ENCODE peak calls at places on chromosomes 2 and 18, in nine cellular contexts. E is fibroblast of villous mesenchyme, L is brain microvascular endothelial cell, Q is dorsolateral prefrontal cortex, O is gastrocnemius medialis, J is epithelial cell of esophagus, Y is HFF-Myc, W is thoracic aorta, F is esophagus squamous epithelium. H is an unnamed sample.
A peak's percentile ranks its signal among the peaks of the same experiment; 100 is the strongest.

GRCh38 chr18:77081387-77081773 is 51.2 kb downstream of the MBP start:
- DNase-seq in W (no peak), L (no peak), E (peak; percentile 92), J (no peak), O (no peak), Q (no peak), Y (peak; percentile 83), F (no peak), H (peak; percentile 89)

GRCh38 chr2:235165631-235166030 is 213.8 kb downstream of the SH3BP4 start:
- DNase-seq in W (no peak), O (no peak), F (no peak), Q (no peak), E (no peak), L (no peak), J (peak; percentile 10), Y (no peak), H (peak; percentile 9)

GRCh38 chr2:113211226-113212105 is 37.7 kb downstream of the PSD4 start:
- DNase-seq in O (no peak), Y (peak; percentile 53), F (no peak), Q (no peak), L (no peak), E (peak; percentile 94), W (no peak), J (peak; percentile 72), H (peak; percentile 70)

GRCh38 chr2:64313311-64313710 is 140.7 kb upstream of the LGALSL start:
- DNase-seq in W (no peak), J (no peak), E (no peak), Q (no peak), L (no peak), F (no peak), Y (no peak), O (no peak), H (no peak)

GRCh38 chr18:13137041-13137938 is 81.3 kb upstream of the LDLRAD4 start:
- DNase-seq in O (no peak), Y (no peak), L (no peak), Q (peak; percentile 67), F (no peak), W (no peak), J (peak; percentile 18), E (peak; percentile 40), H (no peak)

GRCh38 chr2:143030127-143030526 is 99.1 kb upstream of the ARHGAP15 start:
- DNase-seq in J (no peak), W (no peak), E (no peak), O (no peak), L (no peak), Q (no peak), F (no peak), Y (no peak), H (no peak)

GRCh38 chr2:157476915-157477709 is 33.2 kb upstream of the CYTIP start:
- DNase-seq in Y (no peak), F (no peak), L (no peak), W (no peak), E (peak; percentile 8), O (no peak), Q (no peak), J (peak; percentile 55), H (no peak)

GRCh38 chr2:63742592-63742991 is 99.1 kb upstream of the UGP2 start:
- DNase-seq in J (no peak), F (no peak), L (no peak), E (no peak), Y (no peak), W (no peak), Q (no peak), O (peak; percentile 23), H (no peak)

GRCh38 chr2:25251032-25251460 is 82.7 kb upstream of the POMC start:
- DNase-seq in E (no peak), Q (no peak), F (no peak), Y (no peak), L (peak; percentile 2), J (no peak), O (no peak), W (no peak), H (no peak)

GRCh38 chr2:120791961-120792295 is 56.3 kb downstream of the GLI2 start:
- DNase-seq in O (no peak), W (no peak), Q (no peak), E (no peak), Y (no peak), J (peak; percentile 92), F (no peak), L (no peak), H (no peak)

GRCh38 chr2:65846984-65847383 is 414.6 kb upstream of the SPRED2 start:
- DNase-seq in W (no peak), Q (no peak), Y (no peak), E (no peak), L (no peak), J (no peak), O (no peak), F (no peak), H (no peak)

GRCh38 chr2:233329489-233330135 is 22.0 kb downstream of the SAG start:
- DNase-seq in F (no peak), O (no peak), L (peak; percentile 2), Y (no peak), E (no peak), Q (no peak), W (no peak), J (no peak), H (peak; percentile 25)

GRCh38 chr2:8681786-8682692 is at the start of gene ID2:
- DNase-seq in F (peak; percentile 92), Q (peak; percentile 99), W (peak; percentile 99), J (peak; percentile 99), O (peak; percentile 97), L (peak; percentile 97), E (peak; percentile 98), Y (peak; percentile 90), H (peak; percentile 99)
- TF ChIP-seq CTCF in F (no peak), Q (no peak), W (no peak), J (peak; percentile 5), O (no peak), L (peak; percentile 30), E (no peak), Y (no peak), H (no peak)

DNA sequence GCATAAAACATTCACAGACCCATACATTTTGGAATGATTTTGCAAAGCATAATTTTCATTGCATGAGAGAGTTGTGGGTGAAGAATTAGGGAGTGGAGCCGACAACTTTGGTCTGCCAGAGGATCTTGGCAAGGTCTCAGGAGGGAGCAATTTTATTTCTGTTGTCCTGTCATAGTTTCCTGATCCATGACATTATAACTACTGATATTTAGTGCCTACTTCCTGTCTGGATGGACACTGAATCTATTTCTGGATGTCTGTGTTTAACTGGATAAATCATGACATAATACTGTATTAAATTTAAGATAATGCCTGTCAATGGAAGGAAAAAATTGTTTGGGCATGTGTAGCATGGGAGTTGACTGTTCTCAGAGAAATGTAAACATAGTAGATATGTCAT is 2.5 kb downstream of the ITGA4 start:
- DNase-seq in E (peak; percentile 50), O (no peak), F (no peak), W (no peak), J (peak; percentile 9), L (no peak), Y (no peak), Q (no peak), H (peak; percentile 70)
- H3K4me3 ChIP-seq in E (peak overlapping the region; percentile 19), O (no peak overlapping the region), F (peak overlapping the region; percentile 57), W (peak overlapping the region; percentile 73), J (no peak overlapping the region), L (peak overlapping the region; percentile 86), Y (peak overlapping the region; percentile 84), Q (no peak overlapping the region), H (peak overlapping the region; percentile 76)

GRCh38 chr18:2104620-2105462 is 466.5 kb downstream of the METTL4 start:
- DNase-seq in Q (peak; percentile 52), E (peak; percentile 56), O (no peak), F (no peak), W (no peak), L (peak; percentile 38), J (peak; percentile 68), Y (peak; percentile 30), H (peak; percentile 51)
- TF ChIP-seq CTCF in Q (peak; percentile 41), E (peak; percentile 83), O (peak; percentile 22), F (peak; percentile 69), W (peak; percentile 37), L (peak; percentile 85), J (peak; percentile 85), Y (peak; percentile 82), H (peak; percentile 85)

DNA sequence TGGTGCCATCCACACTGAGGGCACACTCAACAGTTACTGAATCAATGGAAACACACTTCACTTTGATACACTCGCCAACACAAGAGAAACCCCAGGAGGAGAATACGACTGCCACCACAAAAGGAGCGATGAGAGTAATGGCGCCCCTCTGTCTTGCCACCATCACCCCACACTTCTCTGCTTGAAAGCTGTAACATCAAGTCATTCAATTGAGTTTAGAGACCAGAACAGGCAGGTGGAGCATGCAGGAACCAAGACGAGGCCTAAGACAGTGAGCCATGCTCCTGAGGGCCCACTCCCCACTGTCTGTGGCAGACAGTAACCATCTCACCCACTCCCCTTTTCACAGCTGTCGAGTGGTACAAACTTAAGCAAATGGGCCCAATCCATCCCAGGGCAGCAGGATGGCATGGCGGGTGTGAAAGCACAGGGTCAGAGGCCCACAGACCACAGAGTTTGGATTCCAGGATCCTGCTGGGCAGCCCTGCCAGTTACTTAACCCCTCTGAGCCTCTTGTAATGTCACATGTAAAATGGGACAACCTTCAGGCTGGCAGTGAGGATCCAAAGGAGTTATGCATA is 101.9 kb downstream of the TNS1 start:
- DNase-seq in E (no peak), L (no peak), Q (no peak), O (no peak), F (no peak), Y (no peak), W (no peak), J (no peak), H (no peak)
- H3K4me3 ChIP-seq in E (no peak overlapping the region), L (no peak overlapping the region), Q (no peak overlapping the region), O (no peak overlapping the region), F (no peak overlapping the region), Y (no peak overlapping the region), W (peak overlapping the region; percentile 59), J (no peak overlapping the region), H (no peak overlapping the region)

GRCh38 chr18:58541137-58541788 is 87.6 kb downstream of the ALPK2 start:
- DNase-seq in Q (no peak), Y (peak; percentile 9), J (peak; percentile 61), E (no peak), W (no peak), F (no peak), L (peak; percentile 34), O (no peak), H (no peak)
- TF ChIP-seq CTCF in Q (no peak), Y (peak; percentile 34), J (no peak), E (peak; percentile 12), W (no peak), F (no peak), L (peak; percentile 44), O (no peak), H (peak; percentile 16)